ENCODE peak calls at places on chromosomes 6 and 20, in four cellular contexts. One of them, this sample, is unnamed.

GRCh38 chr6:35262596-35262995 is 3.1 kb downstream of the ZNF76 start:
- DNase-seq in IMR-90: peak
- DNase-seq in ovary: no peak
- DNase-seq in stomach: no peak
- DNase-seq in this sample: no peak

GRCh38 chr6:42333622-42334021 is 116.0 kb upstream of the MRPS10 start:
- DNase-seq in IMR-90: no peak
- DNase-seq in ovary: no peak
- DNase-seq in stomach: no peak
- DNase-seq in this sample: no peak

GRCh38 chr6:53361549-53362031 is 12.8 kb upstream of the ELOVL5 start:
- DNase-seq in stomach: no peak
- DNase-seq in IMR-90: peak
- DNase-seq in ovary: no peak
- DNase-seq in this sample: peak

GRCh38 chr6:39076993-39077535 is 28.5 kb downstream of the GLP1R start:
- DNase-seq in IMR-90: no peak
- DNase-seq in ovary: no peak
- DNase-seq in stomach: no peak
- DNase-seq in this sample: no peak

GRCh38 chr6:134674562-134674961 is 275.3 kb downstream of the ALDH8A1 start:
- DNase-seq in stomach: no peak
- DNase-seq in IMR-90: no peak
- DNase-seq in ovary: no peak
- DNase-seq in this sample: no peak

GRCh38 chr6:123808556-123808955 is 4.9 kb downstream of the NKAIN2 start:
- DNase-seq in ovary: no peak
- DNase-seq in stomach: no peak
- DNase-seq in IMR-90: no peak
- DNase-seq in this sample: no peak

GRCh38 chr20:13610205-13610604 is 28.5 kb downstream of the TASP1 start:
- DNase-seq in IMR-90: no peak
- DNase-seq in stomach: no peak
- DNase-seq in ovary: no peak
- DNase-seq in this sample: no peak

GRCh38 chr20:8662433-8662954 is 406.4 kb upstream of the PLCB4 start:
- DNase-seq in IMR-90: no peak
- DNase-seq in ovary: no peak
- DNase-seq in stomach: no peak
- DNase-seq in this sample: no peak

GRCh38 chr6:169023161-169023874 is 230.3 kb downstream of the THBS2 start:
- DNase-seq in ovary: no peak
- DNase-seq in IMR-90: no peak
- DNase-seq in stomach: no peak
- DNase-seq in this sample: no peak

GRCh38 chr20:846894-847278 is 13.4 kb downstream of the FAM110A start:
- DNase-seq in stomach: no peak
- DNase-seq in IMR-90: no peak
- DNase-seq in ovary: no peak
- DNase-seq in this sample: no peak

GRCh38 chr20:1242530-1242929 is 16.7 kb downstream of the RAD21L1 start:
- DNase-seq in stomach: no peak
- DNase-seq in ovary: no peak
- DNase-seq in IMR-90: peak
- DNase-seq in this sample: no peak

GRCh38 chr6:3571836-3572235 is 115.0 kb upstream of the SLC22A23 start:
- DNase-seq in ovary: no peak
- DNase-seq in IMR-90: no peak
- DNase-seq in stomach: no peak
- DNase-seq in this sample: no peak

GRCh38 chr6:136823128-136823660 is 802 bp downstream of the PEX7 start:
- DNase-seq in stomach: no peak
- DNase-seq in IMR-90: no peak
- DNase-seq in ovary: peak
- DNase-seq in this sample: peak

GRCh38 chr20:1788039-1788438 is 107.2 kb upstream of the SIRPA start:
- DNase-seq in ovary: no peak
- DNase-seq in IMR-90: no peak
- DNase-seq in stomach: no peak
- DNase-seq in this sample: no peak

GRCh38 chr6:335572-335971 is 43.3 kb downstream of the DUSP22 start:
- DNase-seq in stomach: no peak
- DNase-seq in ovary: no peak
- DNase-seq in IMR-90: no peak
- DNase-seq in this sample: no peak

GRCh38 chr20:31842471-31843157 is 2.8 kb downstream of the FOXS1 start:
- DNase-seq in IMR-90: peak
- DNase-seq in stomach: no peak
- DNase-seq in ovary: peak
- DNase-seq in this sample: no peak

GRCh38 chr20:58711266-58712051 is 18.9 kb downstream of the NPEPL1 start:
- DNase-seq in stomach: peak
- DNase-seq in IMR-90: no peak
- DNase-seq in ovary: no peak
- DNase-seq in this sample: no peak

GRCh38 chr6:117237561-117237960 is 27.8 kb upstream of the VGLL2 start:
- DNase-seq in ovary: no peak
- DNase-seq in stomach: no peak
- DNase-seq in IMR-90: no peak
- DNase-seq in this sample: no peak

GRCh38 chr6:158707826-158708225 is 58.0 kb downstream of the SYTL3 start:
- DNase-seq in stomach: peak
- DNase-seq in IMR-90: no peak
- DNase-seq in ovary: peak
- DNase-seq in this sample: no peak

GRCh38 chr6:42100029-42100901 is 42.2 kb downstream of the C6orf132 start:
- DNase-seq in IMR-90: peak
- DNase-seq in stomach: no peak
- DNase-seq in ovary: peak
- DNase-seq in this sample: no peak

GRCh38 chr20:24983896-24984295 is 8.7 kb downstream of the APMAP start:
- DNase-seq in IMR-90: no peak
- DNase-seq in ovary: no peak
- DNase-seq in stomach: no peak
- DNase-seq in this sample: no peak

GRCh38 chr6:28940294-28940858 is 16.6 kb upstream of the TRIM27 start:
- DNase-seq in ovary: peak
- DNase-seq in stomach: no peak
- DNase-seq in IMR-90: no peak
- DNase-seq in this sample: peak

GRCh38 chr6:153231048-153231635 is 100.1 kb upstream of the RGS17 start:
- DNase-seq in ovary: no peak
- DNase-seq in stomach: peak
- DNase-seq in IMR-90: peak
- DNase-seq in this sample: peak

GRCh38 chr6:43517503-43518357 is 841 bp downstream of the POLR1C start:
- DNase-seq in ovary: no peak
- DNase-seq in IMR-90: peak
- DNase-seq in stomach: no peak
- DNase-seq in this sample: no peak

GRCh38 chr6:149859368-149859767 is 4.8 kb downstream of the LRP11 start:
- DNase-seq in stomach: no peak
- DNase-seq in IMR-90: peak
- DNase-seq in ovary: no peak
- DNase-seq in this sample: peak

GRCh38 chr6:56699066-56699654 is 56.5 kb upstream of the DST start:
- DNase-seq in stomach: no peak
- DNase-seq in ovary: no peak
- DNase-seq in IMR-90: peak
- DNase-seq in this sample: no peak

GRCh38 chr20:3239026-3239866 is at the start of gene SLC4A11:
- DNase-seq in IMR-90: peak
- DNase-seq in ovary: no peak
- DNase-seq in stomach: peak
- DNase-seq in this sample: peak

GRCh38 chr6:29750709-29751108 is 27.5 kb downstream of the HLA-F start:
- DNase-seq in IMR-90: no peak
- DNase-seq in ovary: no peak
- DNase-seq in stomach: no peak
- DNase-seq in this sample: no peak

GRCh38 chr20:56689318-56689717 is 60.2 kb downstream of the TFAP2C start:
- DNase-seq in ovary: no peak
- DNase-seq in IMR-90: no peak
- DNase-seq in stomach: no peak
- DNase-seq in this sample: no peak

GRCh38 chr20:51562334-51563140 is 20.0 kb upstream of the NFATC2 start:
- DNase-seq in ovary: peak
- DNase-seq in stomach: peak
- DNase-seq in IMR-90: peak
- DNase-seq in this sample: peak

GRCh38 chr6:28927856-28928255 is 4.1 kb upstream of the TRIM27 start:
- DNase-seq in stomach: no peak
- DNase-seq in ovary: no peak
- DNase-seq in IMR-90: no peak
- DNase-seq in this sample: no peak

GRCh38 chr6:95569560-95569959 is 7.8 kb upstream of the MANEA start:
- DNase-seq in ovary: no peak
- DNase-seq in stomach: no peak
- DNase-seq in IMR-90: no peak
- DNase-seq in this sample: no peak

GRCh38 chr6:168496932-168497331 is 55.9 kb downstream of the SMOC2 start:
- DNase-seq in ovary: no peak
- DNase-seq in stomach: no peak
- DNase-seq in IMR-90: no peak
- DNase-seq in this sample: no peak

DNA sequence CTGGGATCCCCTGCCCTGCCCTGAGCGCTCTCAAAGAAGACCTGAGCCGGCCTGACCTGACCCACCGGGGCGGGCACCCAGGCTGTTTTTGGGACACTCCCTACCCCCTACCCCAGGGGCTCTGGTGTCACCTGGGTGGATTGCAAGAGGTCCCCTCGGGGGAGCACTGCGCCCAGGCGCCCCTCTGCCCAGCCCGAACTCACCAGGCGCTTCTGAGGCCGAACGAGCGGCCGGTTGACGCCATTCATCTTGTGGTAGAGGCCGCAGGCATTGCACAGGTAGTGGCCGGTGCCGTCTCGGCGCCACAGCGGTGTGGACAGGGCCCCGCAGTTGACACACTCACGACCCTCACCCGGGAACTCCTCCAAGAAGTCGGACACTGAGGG is 2.6 kb downstream of the GATA5 start:
- DNase-seq in stomach: peak
- DNase-seq in IMR-90: no peak
- DNase-seq in ovary: no peak
- DNase-seq in this sample: no peak
- TF ChIP-seq CTCF in stomach: no peak
- TF ChIP-seq CTCF in IMR-90: no peak
- TF ChIP-seq CTCF in ovary: no peak
- TF ChIP-seq CTCF in this sample: no peak

GRCh38 chr6:10535198-10535597 is 14.0 kb downstream of the GCNT2 start:
- DNase-seq in IMR-90: no peak
- DNase-seq in stomach: no peak
- DNase-seq in ovary: no peak
- DNase-seq in this sample: no peak
- H3K4me3 ChIP-seq in IMR-90: no peak
- H3K4me3 ChIP-seq in stomach: no peak
- H3K4me3 ChIP-seq in ovary: no peak
- H3K4me3 ChIP-seq in this sample: no peak

GRCh38 chr6:157325069-157325805 is 1.9 kb upstream of the TMEM242 start:
- DNase-seq in ovary: no peak
- DNase-seq in stomach: no peak
- DNase-seq in IMR-90: peak
- DNase-seq in this sample: no peak
- TF ChIP-seq POLR2A in ovary: no peak
- TF ChIP-seq POLR2A in stomach: no peak
- TF ChIP-seq POLR2A in IMR-90: no peak
- TF ChIP-seq POLR2A in this sample: no peak

DNA sequence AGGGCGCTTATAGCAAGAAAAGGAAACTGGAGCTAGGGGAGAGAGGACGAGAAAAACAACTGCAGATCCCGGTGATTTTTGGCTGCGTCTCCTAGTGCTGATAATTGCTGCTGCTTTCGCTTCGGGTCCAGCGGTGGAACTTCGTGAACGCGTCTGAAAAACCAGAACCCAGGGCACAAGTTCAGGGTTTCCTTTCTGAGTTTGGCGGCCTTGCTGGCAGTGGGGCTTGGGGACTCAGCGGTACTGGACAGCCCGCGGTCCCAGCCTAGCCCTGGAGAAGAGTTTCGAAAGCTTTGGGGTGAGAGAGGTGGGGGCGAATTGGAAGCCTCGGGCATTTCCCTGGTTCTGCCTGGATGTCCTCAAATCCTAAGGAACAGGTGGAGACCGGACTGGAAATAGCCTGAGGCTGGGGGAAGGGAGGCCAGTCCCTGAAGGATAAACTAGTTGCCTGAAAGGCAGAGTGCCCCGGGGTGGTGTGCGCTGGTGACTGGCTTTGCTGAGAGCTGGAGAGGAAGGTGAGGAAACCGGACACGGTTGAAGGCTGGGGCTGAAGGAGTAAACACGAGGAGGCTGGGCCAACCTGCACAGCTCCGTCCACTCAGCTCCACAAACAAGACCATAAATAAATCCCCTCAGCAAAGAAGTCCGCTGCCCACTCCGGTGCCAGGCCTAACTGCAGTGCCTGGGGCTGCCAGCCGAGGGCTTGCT is 857 bp downstream of the GMPR start:
- DNase-seq in stomach: peak
- DNase-seq in IMR-90: peak
- DNase-seq in ovary: peak
- DNase-seq in this sample: peak
- TF ChIP-seq CTCF in stomach: peak
- TF ChIP-seq CTCF in IMR-90: peak
- TF ChIP-seq CTCF in ovary: no peak
- TF ChIP-seq CTCF in this sample: peak

GRCh38 chr20:20710847-20711315 is 1.6 kb downstream of the RALGAPA2 start:
- DNase-seq in stomach: peak
- DNase-seq in IMR-90: no peak
- DNase-seq in ovary: no peak
- DNase-seq in this sample: peak
- H3K4me3 ChIP-seq in stomach: peak
- H3K4me3 ChIP-seq in IMR-90: no peak
- H3K4me3 ChIP-seq in ovary: peak
- H3K4me3 ChIP-seq in this sample: peak

GRCh38 chr20:17710379-17711305 is 10.9 kb downstream of the BANF2 start:
- DNase-seq in stomach: no peak
- DNase-seq in ovary: no peak
- DNase-seq in IMR-90: peak
- DNase-seq in this sample: peak
- TF ChIP-seq POLR2A in stomach: no peak
- TF ChIP-seq POLR2A in ovary: no peak
- TF ChIP-seq POLR2A in IMR-90: no peak
- TF ChIP-seq POLR2A in this sample: no peak

DNA sequence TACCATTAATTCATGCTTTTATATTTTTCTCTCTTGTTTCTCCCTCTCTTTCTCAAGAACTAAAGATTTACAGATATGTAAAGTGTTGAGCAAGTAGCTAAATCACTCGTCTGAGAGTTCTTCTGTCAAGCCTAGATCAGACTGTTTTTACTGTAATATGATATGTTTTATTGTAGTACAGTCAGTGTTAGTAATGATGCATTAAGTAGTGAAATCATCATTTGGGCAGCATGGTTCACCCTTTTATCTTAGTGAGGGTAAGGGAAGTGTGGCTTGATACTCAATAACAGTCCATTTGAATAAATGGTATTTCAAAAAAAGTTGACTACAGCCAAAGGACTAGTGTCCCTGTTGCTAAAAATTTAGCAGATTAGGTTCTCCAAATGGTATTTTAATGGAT is 9.2 kb downstream of the CYB5R4 start:
- DNase-seq in ovary: no peak
- DNase-seq in IMR-90: peak
- DNase-seq in stomach: no peak
- DNase-seq in this sample: no peak
- TF ChIP-seq CTCF in ovary: no peak
- TF ChIP-seq CTCF in IMR-90: no peak
- TF ChIP-seq CTCF in stomach: no peak
- TF ChIP-seq CTCF in this sample: no peak